ENCODE peak calls at places on chromosome 4, in four cellular contexts. One of them, this sample, is unnamed.

GRCh38 chr4:86870442-86871069 is 21.4 kb upstream of the SLC10A6 start:
- DNase-seq in HepG2: no peak
- DNase-seq in GM12878: peak
- DNase-seq in K562: no peak
- DNase-seq in this sample: no peak

GRCh38 chr4:2869659-2870058 is 26.0 kb downstream of the ADD1 start:
- DNase-seq in K562: no peak
- DNase-seq in HepG2: no peak
- DNase-seq in GM12878: no peak
- DNase-seq in this sample: no peak

GRCh38 chr4:164095313-164096110 is 601.0 kb downstream of the TMA16 start:
- DNase-seq in GM12878: no peak
- DNase-seq in K562: no peak
- DNase-seq in HepG2: no peak
- DNase-seq in this sample: no peak

GRCh38 chr4:79466621-79467020 is 58.6 kb upstream of the GK2 start:
- DNase-seq in GM12878: no peak
- DNase-seq in HepG2: no peak
- DNase-seq in K562: no peak
- DNase-seq in this sample: no peak

GRCh38 chr4:56857601-56858301 is 36.2 kb upstream of the SPINK2 start:
- DNase-seq in HepG2: no peak
- DNase-seq in GM12878: no peak
- DNase-seq in K562: no peak
- DNase-seq in this sample: no peak

GRCh38 chr4:94551616-94552564 is 100.1 kb downstream of the PDLIM5 start:
- DNase-seq in HepG2: no peak
- DNase-seq in K562: no peak
- DNase-seq in GM12878: no peak
- DNase-seq in this sample: peak

GRCh38 chr4:154332681-154333421 is 158.7 kb downstream of the DCHS2 start:
- DNase-seq in HepG2: no peak
- DNase-seq in K562: no peak
- DNase-seq in GM12878: peak
- DNase-seq in this sample: no peak

GRCh38 chr4:79088991-79089705 is 149.9 kb upstream of the PAQR3 start:
- DNase-seq in GM12878: no peak
- DNase-seq in K562: no peak
- DNase-seq in HepG2: no peak
- DNase-seq in this sample: no peak

GRCh38 chr4:130820448-130820847 is 1724.5 kb downstream of the C4orf33 start:
- DNase-seq in HepG2: no peak
- DNase-seq in GM12878: no peak
- DNase-seq in K562: no peak
- DNase-seq in this sample: no peak

GRCh38 chr4:132108784-132109183 is 1040.3 kb upstream of the PCDH10 start:
- DNase-seq in GM12878: no peak
- DNase-seq in HepG2: no peak
- DNase-seq in K562: no peak
- DNase-seq in this sample: no peak

GRCh38 chr4:101885574-101885973 is 95.0 kb downstream of the BANK1 start:
- DNase-seq in GM12878: no peak
- DNase-seq in HepG2: peak
- DNase-seq in K562: no peak
- DNase-seq in this sample: no peak

GRCh38 chr4:125313497-125313896 is 1.3 kb upstream of the FAT4 start:
- DNase-seq in HepG2: peak
- DNase-seq in K562: peak
- DNase-seq in GM12878: no peak
- DNase-seq in this sample: peak

GRCh38 chr4:94168321-94168720 is 39.3 kb upstream of the SMARCAD1 start:
- DNase-seq in K562: no peak
- DNase-seq in GM12878: no peak
- DNase-seq in HepG2: no peak
- DNase-seq in this sample: no peak

GRCh38 chr4:109559625-109559982 is 442 bp upstream of the MCUB start:
- DNase-seq in K562: peak
- DNase-seq in HepG2: no peak
- DNase-seq in GM12878: no peak
- DNase-seq in this sample: no peak

GRCh38 chr4:106584590-106584989 is 216.0 kb upstream of the GIMD1 start:
- DNase-seq in GM12878: no peak
- DNase-seq in HepG2: no peak
- DNase-seq in K562: no peak
- DNase-seq in this sample: no peak

GRCh38 chr4:76055005-76055404 is 19.1 kb upstream of the CXCL11 start:
- DNase-seq in K562: no peak
- DNase-seq in GM12878: peak
- DNase-seq in HepG2: no peak
- DNase-seq in this sample: no peak

GRCh38 chr4:152278505-152279301 is 257.2 kb downstream of the FBXW7 start:
- DNase-seq in GM12878: peak
- DNase-seq in K562: no peak
- DNase-seq in HepG2: no peak
- DNase-seq in this sample: no peak

GRCh38 chr4:86035688-86036087 is 324.2 kb downstream of the MAPK10 start:
- DNase-seq in K562: no peak
- DNase-seq in GM12878: no peak
- DNase-seq in HepG2: no peak
- DNase-seq in this sample: no peak

GRCh38 chr4:11263208-11263607 is 165.5 kb downstream of the HS3ST1 start:
- DNase-seq in GM12878: no peak
- DNase-seq in K562: no peak
- DNase-seq in HepG2: no peak
- DNase-seq in this sample: no peak

GRCh38 chr4:145808021-145808650 is 128.2 kb downstream of the C4orf51 start:
- DNase-seq in GM12878: peak
- DNase-seq in K562: peak
- DNase-seq in HepG2: peak
- DNase-seq in this sample: peak

GRCh38 chr4:52425751-52426326 is 233.3 kb downstream of the USP46 start:
- DNase-seq in K562: no peak
- DNase-seq in GM12878: no peak
- DNase-seq in HepG2: no peak
- DNase-seq in this sample: no peak

GRCh38 chr4:76622717-76623116 is 187.7 kb downstream of the SHROOM3 start:
- DNase-seq in HepG2: no peak
- DNase-seq in K562: no peak
- DNase-seq in GM12878: no peak
- DNase-seq in this sample: no peak

GRCh38 chr4:140257461-140258305 is 103.7 kb upstream of the MAML3 start:
- DNase-seq in K562: no peak
- DNase-seq in HepG2: no peak
- DNase-seq in GM12878: no peak
- DNase-seq in this sample: peak

GRCh38 chr4:121370729-121371325 is 10.0 kb downstream of the QRFPR start:
- DNase-seq in HepG2: peak
- DNase-seq in K562: peak
- DNase-seq in GM12878: no peak
- DNase-seq in this sample: peak

GRCh38 chr4:152920768-152921167 is 15.4 kb upstream of the FHDC1 start:
- DNase-seq in HepG2: no peak
- DNase-seq in K562: no peak
- DNase-seq in GM12878: no peak
- DNase-seq in this sample: no peak

GRCh38 chr4:5738061-5738460 is 27.1 kb downstream of the EVC start:
- DNase-seq in GM12878: no peak
- DNase-seq in HepG2: no peak
- DNase-seq in K562: no peak
- DNase-seq in this sample: no peak

GRCh38 chr4:146442801-146443200 is 78.9 kb downstream of the SLC10A7 start:
- DNase-seq in K562: no peak
- DNase-seq in GM12878: no peak
- DNase-seq in HepG2: no peak
- DNase-seq in this sample: no peak

GRCh38 chr4:185096032-185096653 is 46.9 kb upstream of the SLC25A4 start:
- DNase-seq in GM12878: no peak
- DNase-seq in K562: no peak
- DNase-seq in HepG2: peak
- DNase-seq in this sample: peak

GRCh38 chr4:48093949-48094550 is 40.0 kb downstream of the TXK start:
- DNase-seq in K562: no peak
- DNase-seq in HepG2: no peak
- DNase-seq in GM12878: no peak
- DNase-seq in this sample: peak

GRCh38 chr4:176498857-176499256 is 179.1 kb downstream of the SPCS3 start:
- DNase-seq in HepG2: no peak
- DNase-seq in GM12878: no peak
- DNase-seq in K562: no peak
- DNase-seq in this sample: peak

GRCh38 chr4:139955600-139955999 is 198.4 kb downstream of the MAML3 start:
- DNase-seq in HepG2: no peak
- DNase-seq in GM12878: no peak
- DNase-seq in K562: no peak
- DNase-seq in this sample: no peak

GRCh38 chr4:72909461-72909860 is 160.1 kb downstream of the COX18 start:
- DNase-seq in GM12878: no peak
- DNase-seq in HepG2: peak
- DNase-seq in K562: peak
- DNase-seq in this sample: no peak

GRCh38 chr4:73917081-73917501 is 47.9 kb downstream of the CXCL1 start:
- DNase-seq in HepG2: no peak
- DNase-seq in GM12878: no peak
- DNase-seq in K562: no peak
- DNase-seq in this sample: peak

GRCh38 chr4:122224348-122224747 is 72.2 kb downstream of the BLTP1 start:
- DNase-seq in HepG2: no peak
- DNase-seq in K562: peak
- DNase-seq in GM12878: no peak
- DNase-seq in this sample: peak

GRCh38 chr4:185811509-185812364 is at the start of gene SORBS2:
- DNase-seq in GM12878: peak
- DNase-seq in HepG2: peak
- DNase-seq in K562: no peak
- DNase-seq in this sample: no peak

GRCh38 chr4:174058846-174059245 is 224.6 kb downstream of the FBXO8 start:
- DNase-seq in K562: no peak
- DNase-seq in HepG2: no peak
- DNase-seq in GM12878: no peak
- DNase-seq in this sample: no peak

GRCh38 chr4:174053895-174054294 is 229.6 kb downstream of the FBXO8 start:
- DNase-seq in HepG2: no peak
- DNase-seq in GM12878: no peak
- DNase-seq in K562: no peak
- DNase-seq in this sample: no peak

GRCh38 chr4:174061026-174061425 is 222.4 kb downstream of the FBXO8 start:
- DNase-seq in GM12878: no peak
- DNase-seq in K562: no peak
- DNase-seq in HepG2: no peak
- DNase-seq in this sample: no peak

GRCh38 chr4:174055344-174055743 is 228.1 kb downstream of the FBXO8 start:
- DNase-seq in GM12878: no peak
- DNase-seq in HepG2: no peak
- DNase-seq in K562: no peak
- DNase-seq in this sample: no peak

DNA sequence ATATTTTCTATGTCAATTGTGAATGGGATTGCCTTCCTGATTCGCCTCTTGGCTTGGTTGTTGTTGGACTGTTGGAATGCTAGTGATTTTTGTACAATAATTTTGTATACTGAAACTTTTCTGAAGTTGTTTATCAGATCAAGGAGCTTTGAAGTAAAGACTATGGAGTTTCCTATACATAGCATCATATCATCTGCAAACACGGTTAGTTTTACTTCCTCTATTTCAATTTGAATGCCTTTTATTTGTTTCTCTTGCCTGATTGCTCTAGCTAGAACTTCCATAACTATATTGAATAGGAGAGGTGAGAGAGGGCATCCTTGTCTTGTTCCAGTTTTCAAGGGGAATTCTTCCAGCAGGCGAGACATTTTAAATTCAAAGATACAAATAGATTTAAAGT is 226.5 kb downstream of the FBXO8 start:
- DNase-seq in K562: no peak
- DNase-seq in HepG2: no peak
- DNase-seq in GM12878: no peak
- DNase-seq in this sample: no peak
- TF ChIP-seq MYC in K562: no peak
- TF ChIP-seq MYC in HepG2: no peak
- TF ChIP-seq MYC in GM12878: no peak
- TF ChIP-seq MYC in this sample: no peak

GRCh38 chr4:41413670-41414069 is 124.3 kb upstream of the LIMCH1 start:
- DNase-seq in HepG2: no peak
- DNase-seq in GM12878: no peak
- DNase-seq in K562: no peak
- DNase-seq in this sample: peak
- TF ChIP-seq MAX in HepG2: no peak
- TF ChIP-seq MAX in GM12878: no peak
- TF ChIP-seq MAX in K562: no peak
- TF ChIP-seq MAX in this sample: no peak

GRCh38 chr4:1403591-1404572 is 2.4 kb downstream of the NKX1-1 start:
- DNase-seq in HepG2: no peak
- DNase-seq in K562: no peak
- DNase-seq in GM12878: no peak
- DNase-seq in this sample: no peak
- TF ChIP-seq EZH2 in HepG2: no peak
- TF ChIP-seq EZH2 in K562: no peak
- TF ChIP-seq EZH2 in GM12878: no peak
- TF ChIP-seq EZH2 in this sample: peak

GRCh38 chr4:189237340-189237739 is 703.3 kb upstream of the FRG1 start:
- DNase-seq in GM12878: no peak
- DNase-seq in K562: no peak
- DNase-seq in HepG2: no peak
- DNase-seq in this sample: no peak
- TF ChIP-seq MYC in GM12878: no peak
- TF ChIP-seq MYC in K562: no peak
- TF ChIP-seq MYC in HepG2: no peak
- TF ChIP-seq MYC in this sample: no peak

GRCh38 chr4:174794706-174795105 is 34.3 kb downstream of the GLRA3 start:
- DNase-seq in GM12878: no peak
- DNase-seq in HepG2: no peak
- DNase-seq in K562: no peak
- DNase-seq in this sample: no peak
- TF ChIP-seq MAX in GM12878: no peak
- TF ChIP-seq MAX in HepG2: no peak
- TF ChIP-seq MAX in K562: no peak
- TF ChIP-seq MAX in this sample: no peak

GRCh38 chr4:44448548-44449443 is at the start of gene KCTD8:
- DNase-seq in K562: peak
- DNase-seq in GM12878: peak
- DNase-seq in HepG2: peak
- DNase-seq in this sample: peak

GRCh38 chr4:44447563-44448504 is 775 bp downstream of the KCTD8 start:
- DNase-seq in GM12878: no peak
- DNase-seq in HepG2: no peak
- DNase-seq in K562: no peak
- DNase-seq in this sample: peak

GRCh38 chr4:44446191-44446590 is 2.4 kb downstream of the KCTD8 start:
- DNase-seq in K562: no peak
- DNase-seq in GM12878: no peak
- DNase-seq in HepG2: no peak
- DNase-seq in this sample: no peak

GRCh38 chr4:44446801-44447562 is 1.6 kb downstream of the KCTD8 start:
- DNase-seq in GM12878: no peak
- DNase-seq in HepG2: no peak
- DNase-seq in K562: no peak
- DNase-seq in this sample: no peak
- TF ChIP-seq EZH2 in GM12878: no peak
- TF ChIP-seq EZH2 in HepG2: no peak
- TF ChIP-seq EZH2 in K562: no peak
- TF ChIP-seq EZH2 in this sample: peak

GRCh38 chr4:88097301-88097700 is 61.1 kb downstream of the ABCG2 start:
- DNase-seq in K562: no peak
- DNase-seq in HepG2: no peak
- DNase-seq in GM12878: no peak
- DNase-seq in this sample: peak
- TF ChIP-seq MYC in K562: no peak
- TF ChIP-seq MYC in HepG2: no peak
- TF ChIP-seq MYC in GM12878: no peak
- TF ChIP-seq MYC in this sample: no peak

This sample was measured in endothelial cell of umbilical vein.